ENCODE peak calls at places on chromosome 18, in ten cellular contexts. Z, E, N, C, V, I, L, A, O and G are unnamed samples.

GRCh38 chr18:43129946-43130523 is 14.6 kb upstream of the RIT2 start:
- DNase-seq in O (no peak), L (no peak), C (peak; percentile 26), E (no peak), V (peak; percentile 42), I (peak; percentile 3), Z (no peak), N (no peak), A (no peak), G (peak; percentile 25)

GRCh38 chr18:23243178-23243577 is 107.9 kb downstream of the CABLES1 start:
- DNase-seq in I (no peak), N (no peak), O (no peak), L (no peak), V (no peak), A (no peak), E (no peak), C (peak; percentile 36), Z (no peak), G (peak; percentile 33)

GRCh38 chr18:57797209-57797651 is 5.9 kb downstream of the ATP8B1 start:
- DNase-seq in C (peak; percentile 97), Z (no peak), V (peak; percentile 86), E (peak; percentile 17), N (no peak), L (no peak), O (peak; percentile 77), A (no peak), I (no peak), G (peak; percentile 64)

GRCh38 chr18:62334110-62334509 is 9.0 kb downstream of the TNFRSF11A start:
- DNase-seq in O (no peak), V (no peak), I (no peak), A (no peak), C (no peak), N (no peak), Z (no peak), L (no peak), E (no peak), G (no peak)

GRCh38 chr18:62713651-62714247 is 1.6 kb upstream of the PHLPP1 start:
- DNase-seq in L (no peak), C (no peak), I (no peak), N (no peak), O (no peak), Z (no peak), E (no peak), A (no peak), V (no peak), G (no peak)

GRCh38 chr18:59143441-59143840 is 3.8 kb downstream of the SEC11C start:
- DNase-seq in V (no peak), C (no peak), A (no peak), E (no peak), I (no peak), L (no peak), Z (no peak), O (no peak), N (peak; percentile 72), G (no peak)

GRCh38 chr18:47204908-47205522 is 28.9 kb upstream of the IER3IP1 start:
- DNase-seq in V (no peak), O (peak; percentile 54), Z (peak; percentile 29), A (no peak), E (peak; percentile 58), L (peak; percentile 71), I (peak; percentile 35), N (peak; percentile 29), C (peak; percentile 24), G (peak; percentile 56)

GRCh38 chr18:25168011-25168410 is 184.0 kb downstream of the ZNF521 start:
- DNase-seq in C (no peak), N (no peak), I (no peak), L (no peak), V (no peak), Z (no peak), E (no peak), O (no peak), A (no peak), G (no peak)

GRCh38 chr18:59305295-59305694 is 13.2 kb downstream of the CPLX4 start:
- DNase-seq in V (no peak), I (no peak), C (no peak), O (no peak), Z (no peak), A (no peak), E (no peak), L (no peak), N (no peak), G (no peak)

GRCh38 chr18:24333116-24333515 is 64.5 kb downstream of the OSBPL1A start:
- DNase-seq in A (no peak), I (no peak), L (no peak), V (no peak), E (no peak), O (no peak), N (no peak), Z (no peak), C (no peak), G (no peak)

GRCh38 chr18:50158866-50159653 is 35.9 kb downstream of the MYO5B start:
- DNase-seq in V (no peak), C (peak; percentile 100), O (peak; percentile 68), L (no peak), I (no peak), A (no peak), E (no peak), N (no peak), Z (no peak), G (no peak)

GRCh38 chr18:36496022-36496421 is 198.5 kb downstream of the FHOD3 start:
- DNase-seq in L (no peak), A (no peak), I (no peak), C (no peak), Z (no peak), N (no peak), V (no peak), O (no peak), E (peak; percentile 35), G (no peak)

GRCh38 chr18:7950380-7951143 is 383.4 kb downstream of the PTPRM start:
- DNase-seq in C (no peak), L (no peak), V (no peak), I (no peak), N (no peak), A (no peak), E (peak; percentile 4), Z (peak; percentile 87), O (no peak), G (no peak)

GRCh38 chr18:63237486-63237885 is 82.1 kb downstream of the BCL2 start:
- DNase-seq in E (no peak), Z (no peak), V (no peak), C (no peak), N (no peak), I (no peak), L (no peak), A (no peak), O (no peak), G (no peak)

GRCh38 chr18:32549248-32549842 is 78.7 kb upstream of the GAREM1 start:
- DNase-seq in L (peak; percentile 64), O (peak; percentile 66), A (peak; percentile 27), V (peak; percentile 55), Z (peak; percentile 50), I (peak; percentile 65), E (peak; percentile 69), N (peak; percentile 24), C (peak; percentile 42), G (peak; percentile 92)

GRCh38 chr18:3207565-3207964 is 12.2 kb downstream of the MYOM1 start:
- DNase-seq in Z (peak; percentile 22), N (no peak), I (no peak), L (no peak), C (no peak), V (no peak), O (no peak), E (peak; percentile 8), A (no peak), G (no peak)

GRCh38 chr18:55763298-55763697 is 175.3 kb upstream of the TCF4 start:
- DNase-seq in C (no peak), L (no peak), A (no peak), Z (no peak), E (no peak), V (no peak), N (no peak), O (no peak), I (no peak), G (no peak)

GRCh38 chr18:39840406-39840805 is 2114.6 kb upstream of the PIK3C3 start:
- DNase-seq in V (no peak), I (no peak), E (no peak), N (no peak), O (no peak), Z (no peak), L (no peak), C (no peak), A (no peak), G (no peak)

GRCh38 chr18:48408727-48409590 is at the start of gene ZBTB7C:
- DNase-seq in A (no peak), Z (no peak), V (peak; percentile 56), E (peak; percentile 11), I (peak; percentile 37), O (no peak), C (peak; percentile 6), N (no peak), L (peak; percentile 38), G (peak; percentile 71)

GRCh38 chr18:41940506-41941215 is 14.4 kb upstream of the PIK3C3 start:
- DNase-seq in E (no peak), A (no peak), C (no peak), L (no peak), N (peak; percentile 3), I (no peak), O (no peak), V (no peak), Z (no peak), G (no peak)

GRCh38 chr18:48530399-48531081 is 8.3 kb upstream of the CTIF start:
- DNase-seq in O (no peak), V (no peak), A (no peak), C (no peak), Z (no peak), N (no peak), L (no peak), I (no peak), E (no peak), G (no peak)

GRCh38 chr18:57959278-57959677 is 84.7 kb upstream of the NEDD4L start:
- DNase-seq in E (peak; percentile 10), A (no peak), I (peak; percentile 62), V (no peak), N (peak; percentile 66), O (peak; percentile 69), L (peak; percentile 32), C (peak; percentile 36), Z (peak; percentile 72), G (peak; percentile 38)

GRCh38 chr18:9734189-9734588 is 26.1 kb downstream of the RAB31 start:
- DNase-seq in E (no peak), A (no peak), N (no peak), L (no peak), Z (no peak), O (no peak), C (no peak), I (no peak), V (peak; percentile 41), G (no peak)

GRCh38 chr18:63099848-63100625 is 219.5 kb downstream of the BCL2 start:
- DNase-seq in I (no peak), E (no peak), Z (no peak), V (peak; percentile 78), N (no peak), C (no peak), A (no peak), O (peak; percentile 68), L (no peak), G (no peak)

GRCh38 chr18:12750076-12750707 is 47.4 kb downstream of the PSMG2 start:
- DNase-seq in O (no peak), E (peak; percentile 65), A (no peak), L (no peak), Z (no peak), I (no peak), V (no peak), C (no peak), N (no peak), G (no peak)

GRCh38 chr18:71134122-71134521 is 845.3 kb downstream of the SOCS6 start:
- DNase-seq in Z (no peak), L (no peak), V (no peak), C (no peak), I (no peak), E (no peak), O (no peak), A (no peak), N (no peak), G (no peak)

GRCh38 chr18:22836932-22837331 is 96.2 kb upstream of the RBBP8 start:
- DNase-seq in V (no peak), Z (no peak), C (no peak), O (no peak), I (no peak), A (no peak), N (no peak), L (no peak), E (no peak), G (no peak)

GRCh38 chr18:69648486-69648885 is 247.8 kb downstream of the DOK6 start:
- DNase-seq in C (no peak), A (no peak), E (no peak), I (no peak), L (no peak), N (no peak), Z (no peak), V (no peak), O (peak; percentile 25), G (peak; percentile 46)